ENCODE peak calls at places on chromosomes 13 and 19, in nine cellular contexts. One of them, this sample, is unnamed.

GRCh38 chr19:18157465-18158063 is 4.6 kb downstream of the PIK3R2 start:
- DNase-seq in heart left ventricle: no peak
- DNase-seq in mammary epithelial cell: peak; percentile 79
- DNase-seq in psoas muscle: no peak
- DNase-seq in IMR-90: no peak
- DNase-seq in tibial nerve: no peak
- DNase-seq in PC-3: no peak
- DNase-seq in stomach: no peak
- DNase-seq in ascending aorta: no peak
- DNase-seq in this sample: peak; percentile 64

GRCh38 chr13:42061943-42062342 is 13.5 kb downstream of the DGKH start:
- DNase-seq in IMR-90: no peak
- DNase-seq in PC-3: no peak
- DNase-seq in tibial nerve: no peak
- DNase-seq in ascending aorta: no peak
- DNase-seq in mammary epithelial cell: no peak
- DNase-seq in heart left ventricle: no peak
- DNase-seq in stomach: no peak
- DNase-seq in psoas muscle: no peak
- DNase-seq in this sample: no peak

GRCh38 chr13:63012016-63012415 is 1596.4 kb upstream of the PCDH20 start:
- DNase-seq in psoas muscle: no peak
- DNase-seq in stomach: no peak
- DNase-seq in heart left ventricle: no peak
- DNase-seq in tibial nerve: no peak
- DNase-seq in mammary epithelial cell: no peak
- DNase-seq in IMR-90: no peak
- DNase-seq in ascending aorta: no peak
- DNase-seq in PC-3: no peak
- DNase-seq in this sample: no peak

GRCh38 chr19:2775556-2776430 is 7.3 kb downstream of the SGTA start:
- DNase-seq in psoas muscle: peak; percentile 70
- DNase-seq in PC-3: no peak
- DNase-seq in IMR-90: peak; percentile 35
- DNase-seq in heart left ventricle: peak; percentile 82
- DNase-seq in ascending aorta: peak; percentile 82
- DNase-seq in mammary epithelial cell: peak; percentile 54
- DNase-seq in tibial nerve: peak; percentile 52
- DNase-seq in stomach: peak; percentile 64
- DNase-seq in this sample: no peak

GRCh38 chr19:50198431-50199253 is 4.8 kb upstream of the MYH14 start:
- DNase-seq in heart left ventricle: peak; percentile 42
- DNase-seq in tibial nerve: peak; percentile 16
- DNase-seq in stomach: no peak
- DNase-seq in mammary epithelial cell: no peak
- DNase-seq in ascending aorta: no peak
- DNase-seq in IMR-90: no peak
- DNase-seq in PC-3: no peak
- DNase-seq in psoas muscle: peak; percentile 60
- DNase-seq in this sample: no peak

GRCh38 chr19:4103073-4103418 is 20.9 kb downstream of the MAP2K2 start:
- DNase-seq in PC-3: peak; percentile 14
- DNase-seq in stomach: no peak
- DNase-seq in mammary epithelial cell: peak; percentile 50
- DNase-seq in heart left ventricle: no peak
- DNase-seq in tibial nerve: no peak
- DNase-seq in psoas muscle: peak; percentile 49
- DNase-seq in IMR-90: no peak
- DNase-seq in ascending aorta: no peak
- DNase-seq in this sample: no peak

GRCh38 chr13:95603887-95604533 is 40.5 kb downstream of the DZIP1 start:
- DNase-seq in stomach: peak; percentile 46
- DNase-seq in psoas muscle: no peak
- DNase-seq in PC-3: peak; percentile 85
- DNase-seq in tibial nerve: no peak
- DNase-seq in IMR-90: no peak
- DNase-seq in ascending aorta: no peak
- DNase-seq in heart left ventricle: no peak
- DNase-seq in mammary epithelial cell: peak; percentile 73
- DNase-seq in this sample: peak; percentile 84

GRCh38 chr19:45771331-45771933 is 2.4 kb upstream of the SIX5 start:
- DNase-seq in psoas muscle: no peak
- DNase-seq in PC-3: no peak
- DNase-seq in heart left ventricle: no peak
- DNase-seq in tibial nerve: no peak
- DNase-seq in stomach: peak; percentile 40
- DNase-seq in ascending aorta: no peak
- DNase-seq in IMR-90: no peak
- DNase-seq in mammary epithelial cell: no peak
- DNase-seq in this sample: peak; percentile 77

GRCh38 chr13:42807866-42808265 is 26.5 kb downstream of the FAM216B start:
- DNase-seq in heart left ventricle: no peak
- DNase-seq in ascending aorta: no peak
- DNase-seq in IMR-90: peak; percentile 76
- DNase-seq in stomach: no peak
- DNase-seq in PC-3: peak; percentile 78
- DNase-seq in tibial nerve: no peak
- DNase-seq in mammary epithelial cell: peak; percentile 60
- DNase-seq in psoas muscle: no peak
- DNase-seq in this sample: no peak

GRCh38 chr13:50400930-50401553 is 385.8 kb downstream of the KCNRG start:
- DNase-seq in stomach: no peak
- DNase-seq in tibial nerve: no peak
- DNase-seq in psoas muscle: no peak
- DNase-seq in PC-3: no peak
- DNase-seq in heart left ventricle: no peak
- DNase-seq in IMR-90: peak; percentile 92
- DNase-seq in ascending aorta: no peak
- DNase-seq in mammary epithelial cell: peak; percentile 89
- DNase-seq in this sample: no peak

GRCh38 chr13:31887311-31887710 is 144.3 kb upstream of the FRY start:
- DNase-seq in PC-3: no peak
- DNase-seq in tibial nerve: no peak
- DNase-seq in heart left ventricle: no peak
- DNase-seq in stomach: no peak
- DNase-seq in IMR-90: peak; percentile 55
- DNase-seq in mammary epithelial cell: no peak
- DNase-seq in psoas muscle: no peak
- DNase-seq in ascending aorta: no peak
- DNase-seq in this sample: no peak

GRCh38 chr13:52061587-52061986 is 37.1 kb downstream of the UTP14C start:
- DNase-seq in ascending aorta: no peak
- DNase-seq in tibial nerve: no peak
- DNase-seq in PC-3: no peak
- DNase-seq in IMR-90: no peak
- DNase-seq in stomach: no peak
- DNase-seq in heart left ventricle: no peak
- DNase-seq in mammary epithelial cell: no peak
- DNase-seq in psoas muscle: no peak
- DNase-seq in this sample: no peak

GRCh38 chr13:77919351-77920294 is 992 bp upstream of the EDNRB start:
- DNase-seq in stomach: no peak
- DNase-seq in PC-3: no peak
- DNase-seq in tibial nerve: peak; percentile 19
- DNase-seq in ascending aorta: peak; percentile 62
- DNase-seq in psoas muscle: peak; percentile 82
- DNase-seq in mammary epithelial cell: no peak
- DNase-seq in heart left ventricle: peak; percentile 64
- DNase-seq in IMR-90: peak; percentile 15
- DNase-seq in this sample: peak; percentile 16

GRCh38 chr19:19656451-19657396 is 6.8 kb downstream of the ATP13A1 start:
- DNase-seq in psoas muscle: peak; percentile 42
- DNase-seq in mammary epithelial cell: no peak
- DNase-seq in IMR-90: no peak
- DNase-seq in PC-3: no peak
- DNase-seq in ascending aorta: no peak
- DNase-seq in heart left ventricle: no peak
- DNase-seq in tibial nerve: no peak
- DNase-seq in stomach: no peak
- DNase-seq in this sample: no peak

GRCh38 chr19:44635581-44636438 is 7.9 kb upstream of the PVR start:
- DNase-seq in psoas muscle: no peak
- DNase-seq in ascending aorta: no peak
- DNase-seq in PC-3: peak; percentile 64
- DNase-seq in stomach: no peak
- DNase-seq in mammary epithelial cell: no peak
- DNase-seq in tibial nerve: no peak
- DNase-seq in IMR-90: peak; percentile 63
- DNase-seq in heart left ventricle: no peak
- DNase-seq in this sample: no peak

GRCh38 chr19:41607668-41608067 is 19.2 kb downstream of the CEACAM4 start:
- DNase-seq in ascending aorta: no peak
- DNase-seq in IMR-90: no peak
- DNase-seq in psoas muscle: no peak
- DNase-seq in tibial nerve: no peak
- DNase-seq in heart left ventricle: no peak
- DNase-seq in mammary epithelial cell: no peak
- DNase-seq in stomach: no peak
- DNase-seq in PC-3: no peak
- DNase-seq in this sample: no peak
- H3K9me3 ChIP-seq in ascending aorta: no peaks in the 10 kb centered on the region
- H3K9me3 ChIP-seq in IMR-90: no peaks in the 10 kb centered on the region
- H3K9me3 ChIP-seq in psoas muscle: no peaks in the 10 kb centered on the region
- H3K9me3 ChIP-seq in tibial nerve: no peaks in the 10 kb centered on the region
- H3K9me3 ChIP-seq in heart left ventricle: peaks cover 5% of the 10 kb centered on the region
- H3K9me3 ChIP-seq in mammary epithelial cell: no peaks in the 10 kb centered on the region
- H3K9me3 ChIP-seq in stomach: no peaks in the 10 kb centered on the region
- H3K9me3 ChIP-seq in PC-3: no peaks in the 10 kb centered on the region
- H3K9me3 ChIP-seq in this sample: no peaks in the 10 kb centered on the region

GRCh38 chr19:6262519-6262918 is 17.3 kb downstream of the MLLT1 start:
- DNase-seq in stomach: no peak
- DNase-seq in mammary epithelial cell: no peak
- DNase-seq in tibial nerve: no peak
- DNase-seq in IMR-90: no peak
- DNase-seq in heart left ventricle: no peak
- DNase-seq in psoas muscle: peak; percentile 41
- DNase-seq in ascending aorta: no peak
- DNase-seq in PC-3: no peak
- DNase-seq in this sample: no peak
- H3K4me1 ChIP-seq in stomach: peaks cover 66% of the 10 kb centered on the region
- H3K4me1 ChIP-seq in mammary epithelial cell: no peaks in the 10 kb centered on the region
- H3K4me1 ChIP-seq in tibial nerve: no peaks in the 10 kb centered on the region
- H3K4me1 ChIP-seq in IMR-90: peaks cover 22% of the 10 kb centered on the region
- H3K4me1 ChIP-seq in heart left ventricle: no peaks in the 10 kb centered on the region
- H3K4me1 ChIP-seq in psoas muscle: peaks cover 62% of the 10 kb centered on the region
- H3K4me1 ChIP-seq in ascending aorta: peaks cover 8% of the 10 kb centered on the region
- H3K4me1 ChIP-seq in PC-3: no peaks in the 10 kb centered on the region
- H3K4me1 ChIP-seq in this sample: no peaks in the 10 kb centered on the region

GRCh38 chr19:52274191-52274590 is 4.8 kb downstream of the ZNF766 start:
- DNase-seq in stomach: no peak
- DNase-seq in ascending aorta: no peak
- DNase-seq in psoas muscle: no peak
- DNase-seq in PC-3: no peak
- DNase-seq in mammary epithelial cell: no peak
- DNase-seq in heart left ventricle: no peak
- DNase-seq in IMR-90: no peak
- DNase-seq in tibial nerve: no peak
- DNase-seq in this sample: no peak

GRCh38 chr19:52273301-52273700 is 3.9 kb downstream of the ZNF766 start:
- DNase-seq in tibial nerve: no peak
- DNase-seq in mammary epithelial cell: no peak
- DNase-seq in ascending aorta: no peak
- DNase-seq in psoas muscle: no peak
- DNase-seq in heart left ventricle: no peak
- DNase-seq in PC-3: no peak
- DNase-seq in stomach: no peak
- DNase-seq in IMR-90: no peak
- DNase-seq in this sample: no peak

GRCh38 chr19:52270266-52270885 is 989 bp downstream of the ZNF766 start:
- DNase-seq in IMR-90: peak; percentile 17
- DNase-seq in PC-3: no peak
- DNase-seq in mammary epithelial cell: peak; percentile 6
- DNase-seq in stomach: no peak
- DNase-seq in ascending aorta: no peak
- DNase-seq in tibial nerve: no peak
- DNase-seq in psoas muscle: no peak
- DNase-seq in heart left ventricle: peak; percentile 19
- DNase-seq in this sample: no peak

GRCh38 chr19:52269338-52270261 is at the start of gene ZNF766:
- DNase-seq in PC-3: peak; percentile 95
- DNase-seq in mammary epithelial cell: peak; percentile 91
- DNase-seq in heart left ventricle: peak; percentile 97
- DNase-seq in ascending aorta: peak; percentile 99
- DNase-seq in stomach: peak; percentile 99
- DNase-seq in tibial nerve: peak; percentile 98
- DNase-seq in psoas muscle: peak; percentile 99
- DNase-seq in IMR-90: peak; percentile 94
- DNase-seq in this sample: peak; percentile 98
- H3K9me3 ChIP-seq in PC-3: peaks cover 15% of the 10 kb centered on the region
- H3K9me3 ChIP-seq in mammary epithelial cell: peaks cover 10% of the 10 kb centered on the region
- H3K9me3 ChIP-seq in heart left ventricle: no peaks in the 10 kb centered on the region
- H3K9me3 ChIP-seq in ascending aorta: no peaks in the 10 kb centered on the region
- H3K9me3 ChIP-seq in stomach: no peaks in the 10 kb centered on the region
- H3K9me3 ChIP-seq in tibial nerve: no peaks in the 10 kb centered on the region
- H3K9me3 ChIP-seq in psoas muscle: no peaks in the 10 kb centered on the region
- H3K9me3 ChIP-seq in IMR-90: no peaks in the 10 kb centered on the region
- H3K9me3 ChIP-seq in this sample: no peaks in the 10 kb centered on the region

GRCh38 chr19:33064778-33065550 is at the start of gene RHPN2:
- DNase-seq in stomach: peak; percentile 81
- DNase-seq in IMR-90: peak; percentile 45
- DNase-seq in PC-3: peak; percentile 66
- DNase-seq in ascending aorta: no peak
- DNase-seq in mammary epithelial cell: peak; percentile 63
- DNase-seq in tibial nerve: no peak
- DNase-seq in heart left ventricle: peak; percentile 63
- DNase-seq in psoas muscle: peak; percentile 64
- DNase-seq in this sample: peak; percentile 57

GRCh38 chr19:33064117-33064777 is 441 bp downstream of the RHPN2 start:
- DNase-seq in IMR-90: no peak
- DNase-seq in tibial nerve: no peak
- DNase-seq in PC-3: peak; percentile 29
- DNase-seq in mammary epithelial cell: no peak
- DNase-seq in stomach: peak; percentile 71
- DNase-seq in psoas muscle: no peak
- DNase-seq in heart left ventricle: peak; percentile 19
- DNase-seq in ascending aorta: no peak
- DNase-seq in this sample: peak; percentile 69

GRCh38 chr19:33062902-33063301 is 1.8 kb downstream of the RHPN2 start:
- DNase-seq in ascending aorta: no peak
- DNase-seq in mammary epithelial cell: no peak
- DNase-seq in IMR-90: no peak
- DNase-seq in psoas muscle: no peak
- DNase-seq in heart left ventricle: no peak
- DNase-seq in tibial nerve: no peak
- DNase-seq in PC-3: no peak
- DNase-seq in stomach: no peak
- DNase-seq in this sample: no peak

GRCh38 chr19:33063356-33064116 is 1.2 kb downstream of the RHPN2 start:
- DNase-seq in PC-3: peak; percentile 43
- DNase-seq in psoas muscle: no peak
- DNase-seq in IMR-90: peak; percentile 30
- DNase-seq in stomach: peak; percentile 73
- DNase-seq in ascending aorta: no peak
- DNase-seq in mammary epithelial cell: no peak
- DNase-seq in tibial nerve: no peak
- DNase-seq in heart left ventricle: no peak
- DNase-seq in this sample: no peak

DNA sequence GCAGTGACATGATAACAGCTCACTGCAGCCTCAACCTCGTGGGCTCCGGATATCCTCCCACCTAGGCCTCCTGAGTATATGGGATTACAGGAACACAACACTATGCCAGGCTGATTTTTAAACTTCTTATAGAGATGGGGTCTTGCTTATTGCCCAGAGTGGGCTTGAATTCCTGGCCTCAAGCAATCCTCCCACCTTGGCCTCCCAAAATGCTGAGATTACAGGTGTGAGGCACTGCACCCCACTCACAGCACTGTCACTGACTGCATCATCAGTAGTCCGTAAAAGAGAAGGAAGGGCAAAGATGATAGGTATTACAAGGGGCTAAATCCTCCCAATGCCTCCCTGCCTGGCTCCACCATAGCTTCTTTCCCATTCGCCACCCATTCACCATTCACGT is 4.1 kb downstream of the RHPN2 start:
- DNase-seq in psoas muscle: no peak
- DNase-seq in stomach: no peak
- DNase-seq in IMR-90: no peak
- DNase-seq in PC-3: no peak
- DNase-seq in ascending aorta: no peak
- DNase-seq in mammary epithelial cell: no peak
- DNase-seq in tibial nerve: no peak
- DNase-seq in heart left ventricle: no peak
- DNase-seq in this sample: no peak
- H3K4me1 ChIP-seq in psoas muscle: no peaks in the 10 kb centered on the region
- H3K4me1 ChIP-seq in stomach: peaks cover 30% of the 10 kb centered on the region
- H3K4me1 ChIP-seq in IMR-90: peaks cover 2% of the 10 kb centered on the region
- H3K4me1 ChIP-seq in PC-3: peaks cover 14% of the 10 kb centered on the region
- H3K4me1 ChIP-seq in ascending aorta: no peaks in the 10 kb centered on the region
- H3K4me1 ChIP-seq in mammary epithelial cell: peaks cover 16% of the 10 kb centered on the region
- H3K4me1 ChIP-seq in tibial nerve: no peaks in the 10 kb centered on the region
- H3K4me1 ChIP-seq in heart left ventricle: no peaks in the 10 kb centered on the region
- H3K4me1 ChIP-seq in this sample: no peaks in the 10 kb centered on the region